ENCODE peak calls at places on chromosomes 12 and 14, in ten cellular contexts. V is HFF-Myc; H is NCI-H2081; Z is stimulated activated CD4-positive, alpha-beta T cell treated with anti-CD3 and anti-CD28 coated beads, Interleukin-2, amount 100 ng/mL, for 24 hours; C is H1; N is CD4-positive, alpha-beta T cell; W is GM12864; M is WTC11; Q is NCI-H1092 treated with DMSO at 0.1 percent for 48 hours; Y is iPS-NIHi11. E is an unnamed sample.

GRCh38 chr12:51183816-51184215 is 10.9 kb upstream of the TFCP2 start:
- DNase-seq in V (peak), H (no peak), Z (no peak), C (no peak), N (no peak), W (no peak), M (peak), Q (peak), Y (no peak), E (no peak)

GRCh38 chr14:70002589-70003240 is 123.5 kb downstream of the SMOC1 start:
- DNase-seq in V (no peak), H (peak), Z (no peak), C (no peak), N (no peak), W (no peak), M (no peak), Q (no peak), Y (no peak), E (no peak)

GRCh38 chr14:105938959-105939358 is 412.6 kb downstream of the TMEM121 start:
- DNase-seq in V (no peak), H (no peak), Z (no peak), C (no peak), N (no peak), W (no peak), M (no peak), Q (no peak), Y (no peak), E (no peak)

GRCh38 chr12:94186461-94187237 is 38.3 kb downstream of the PLXNC1 start:
- DNase-seq in V (no peak), H (no peak), Z (no peak), C (no peak), N (no peak), W (no peak), M (peak), Q (peak), Y (peak), E (no peak)

GRCh38 chr12:112126000-112126431 is 656 bp downstream of the TRAFD1 start:
- DNase-seq in V (no peak), H (no peak), Z (no peak), C (no peak), N (no peak), W (no peak), M (no peak), Q (no peak), Y (peak), E (no peak)

GRCh38 chr12:45034861-45035265 is 16.0 kb downstream of the DBX2 start:
- DNase-seq in V (no peak), H (no peak), Z (no peak), C (no peak), N (no peak), W (no peak), M (no peak), Q (no peak), Y (no peak), E (no peak)

GRCh38 chr14:95536036-95536577 is 1.3 kb downstream of the GLRX5 start:
- DNase-seq in V (no peak), H (no peak), Z (no peak), C (no peak), N (no peak), W (no peak), M (no peak), Q (no peak), Y (no peak), E (no peak)

GRCh38 chr12:89789862-89790261 is 81.2 kb upstream of the ATP2B1 start:
- DNase-seq in V (no peak), H (no peak), Z (no peak), C (no peak), N (no peak), W (peak), M (no peak), Q (no peak), Y (no peak), E (peak)

GRCh38 chr12:74129702-74130101 is 407.9 kb upstream of the ATXN7L3B start:
- DNase-seq in V (no peak), H (no peak), Z (no peak), C (no peak), N (no peak), W (no peak), M (no peak), Q (no peak), Y (no peak), E (no peak)